ENCODE peak calls at places on chromosomes 2 and 18, in ten cellular contexts. One of them, this sample, is unnamed.

GRCh38 chr2:120605231-120605935 is 130.3 kb upstream of the GLI2 start:
- DNase-seq in NCI-H146: peak
- DNase-seq in ureter: no peak
- DNase-seq in A172: no peak
- DNase-seq in posterior cingulate gyrus: no peak
- DNase-seq in activated T-helper 1 cell treated with Interleukin-2 at 50 U/mL for 16 hours: no peak
- DNase-seq in AG08396: no peak
- DNase-seq in posterior vena cava: peak
- DNase-seq in stimulated activated CD4-positive, alpha-beta T cell treated with anti-CD3 and anti-CD28 coated beads, Interleukin-15, amount 100 ng/mL, for 24 hours: no peak
- DNase-seq in nucleus accumbens: no peak
- DNase-seq in this sample: no peak

GRCh38 chr2:11774600-11774999 is 28.2 kb downstream of the LPIN1 start:
- DNase-seq in NCI-H146: no peak
- DNase-seq in nucleus accumbens: no peak
- DNase-seq in activated T-helper 1 cell treated with Interleukin-2 at 50 U/mL for 16 hours: no peak
- DNase-seq in AG08396: no peak
- DNase-seq in stimulated activated CD4-positive, alpha-beta T cell treated with anti-CD3 and anti-CD28 coated beads, Interleukin-15, amount 100 ng/mL, for 24 hours: no peak
- DNase-seq in A172: no peak
- DNase-seq in posterior vena cava: no peak
- DNase-seq in ureter: no peak
- DNase-seq in posterior cingulate gyrus: no peak
- DNase-seq in this sample: no peak

GRCh38 chr2:233100192-233100998 is 40.3 kb downstream of the INPP5D start:
- DNase-seq in NCI-H146: no peak
- DNase-seq in posterior cingulate gyrus: no peak
- DNase-seq in activated T-helper 1 cell treated with Interleukin-2 at 50 U/mL for 16 hours: peak
- DNase-seq in posterior vena cava: peak
- DNase-seq in AG08396: no peak
- DNase-seq in nucleus accumbens: no peak
- DNase-seq in stimulated activated CD4-positive, alpha-beta T cell treated with anti-CD3 and anti-CD28 coated beads, Interleukin-15, amount 100 ng/mL, for 24 hours: peak
- DNase-seq in A172: no peak
- DNase-seq in ureter: no peak
- DNase-seq in this sample: no peak

GRCh38 chr18:48136051-48136543 is 205.6 kb upstream of the SMAD2 start:
- DNase-seq in ureter: no peak
- DNase-seq in nucleus accumbens: no peak
- DNase-seq in posterior cingulate gyrus: no peak
- DNase-seq in A172: no peak
- DNase-seq in activated T-helper 1 cell treated with Interleukin-2 at 50 U/mL for 16 hours: no peak
- DNase-seq in stimulated activated CD4-positive, alpha-beta T cell treated with anti-CD3 and anti-CD28 coated beads, Interleukin-15, amount 100 ng/mL, for 24 hours: no peak
- DNase-seq in posterior vena cava: peak
- DNase-seq in NCI-H146: peak
- DNase-seq in AG08396: no peak
- DNase-seq in this sample: peak

GRCh38 chr2:226378733-226379132 is 420.9 kb downstream of the IRS1 start:
- DNase-seq in posterior vena cava: no peak
- DNase-seq in nucleus accumbens: no peak
- DNase-seq in stimulated activated CD4-positive, alpha-beta T cell treated with anti-CD3 and anti-CD28 coated beads, Interleukin-15, amount 100 ng/mL, for 24 hours: no peak
- DNase-seq in AG08396: peak
- DNase-seq in posterior cingulate gyrus: no peak
- DNase-seq in A172: no peak
- DNase-seq in ureter: no peak
- DNase-seq in NCI-H146: no peak
- DNase-seq in activated T-helper 1 cell treated with Interleukin-2 at 50 U/mL for 16 hours: no peak
- DNase-seq in this sample: no peak

GRCh38 chr2:212998629-212999359 is 152.6 kb downstream of the IKZF2 start:
- DNase-seq in posterior vena cava: no peak
- DNase-seq in A172: no peak
- DNase-seq in stimulated activated CD4-positive, alpha-beta T cell treated with anti-CD3 and anti-CD28 coated beads, Interleukin-15, amount 100 ng/mL, for 24 hours: no peak
- DNase-seq in activated T-helper 1 cell treated with Interleukin-2 at 50 U/mL for 16 hours: no peak
- DNase-seq in AG08396: no peak
- DNase-seq in posterior cingulate gyrus: no peak
- DNase-seq in nucleus accumbens: no peak
- DNase-seq in NCI-H146: no peak
- DNase-seq in ureter: no peak
- DNase-seq in this sample: no peak

GRCh38 chr2:174544156-174544555 is 53.4 kb downstream of the WIPF1 start:
- DNase-seq in activated T-helper 1 cell treated with Interleukin-2 at 50 U/mL for 16 hours: no peak
- DNase-seq in nucleus accumbens: no peak
- DNase-seq in NCI-H146: no peak
- DNase-seq in posterior cingulate gyrus: peak
- DNase-seq in AG08396: no peak
- DNase-seq in ureter: no peak
- DNase-seq in posterior vena cava: no peak
- DNase-seq in A172: no peak
- DNase-seq in stimulated activated CD4-positive, alpha-beta T cell treated with anti-CD3 and anti-CD28 coated beads, Interleukin-15, amount 100 ng/mL, for 24 hours: peak
- DNase-seq in this sample: no peak

GRCh38 chr2:148244593-148245292 is 223.9 kb downstream of the MBD5 start:
- DNase-seq in AG08396: peak
- DNase-seq in ureter: no peak
- DNase-seq in stimulated activated CD4-positive, alpha-beta T cell treated with anti-CD3 and anti-CD28 coated beads, Interleukin-15, amount 100 ng/mL, for 24 hours: no peak
- DNase-seq in posterior cingulate gyrus: no peak
- DNase-seq in nucleus accumbens: no peak
- DNase-seq in activated T-helper 1 cell treated with Interleukin-2 at 50 U/mL for 16 hours: no peak
- DNase-seq in NCI-H146: no peak
- DNase-seq in A172: peak
- DNase-seq in posterior vena cava: no peak
- DNase-seq in this sample: peak

GRCh38 chr18:45365835-45366234 is 249.4 kb upstream of the SLC14A2 start:
- DNase-seq in stimulated activated CD4-positive, alpha-beta T cell treated with anti-CD3 and anti-CD28 coated beads, Interleukin-15, amount 100 ng/mL, for 24 hours: no peak
- DNase-seq in posterior cingulate gyrus: no peak
- DNase-seq in activated T-helper 1 cell treated with Interleukin-2 at 50 U/mL for 16 hours: no peak
- DNase-seq in posterior vena cava: no peak
- DNase-seq in ureter: no peak
- DNase-seq in nucleus accumbens: no peak
- DNase-seq in NCI-H146: peak
- DNase-seq in A172: no peak
- DNase-seq in AG08396: peak
- DNase-seq in this sample: peak

GRCh38 chr18:28003451-28003850 is 173.5 kb downstream of the CDH2 start:
- DNase-seq in stimulated activated CD4-positive, alpha-beta T cell treated with anti-CD3 and anti-CD28 coated beads, Interleukin-15, amount 100 ng/mL, for 24 hours: no peak
- DNase-seq in NCI-H146: no peak
- DNase-seq in ureter: no peak
- DNase-seq in posterior cingulate gyrus: no peak
- DNase-seq in A172: peak
- DNase-seq in AG08396: no peak
- DNase-seq in nucleus accumbens: no peak
- DNase-seq in activated T-helper 1 cell treated with Interleukin-2 at 50 U/mL for 16 hours: no peak
- DNase-seq in posterior vena cava: no peak
- DNase-seq in this sample: peak

GRCh38 chr2:129935118-129935517 is 44.3 kb upstream of the RAB6C start:
- DNase-seq in stimulated activated CD4-positive, alpha-beta T cell treated with anti-CD3 and anti-CD28 coated beads, Interleukin-15, amount 100 ng/mL, for 24 hours: no peak
- DNase-seq in AG08396: no peak
- DNase-seq in posterior cingulate gyrus: no peak
- DNase-seq in ureter: no peak
- DNase-seq in activated T-helper 1 cell treated with Interleukin-2 at 50 U/mL for 16 hours: no peak
- DNase-seq in posterior vena cava: no peak
- DNase-seq in nucleus accumbens: no peak
- DNase-seq in A172: peak
- DNase-seq in NCI-H146: no peak
- DNase-seq in this sample: no peak

GRCh38 chr2:110993557-110994231 is 127.0 kb upstream of the BCL2L11 start:
- DNase-seq in posterior cingulate gyrus: no peak
- DNase-seq in stimulated activated CD4-positive, alpha-beta T cell treated with anti-CD3 and anti-CD28 coated beads, Interleukin-15, amount 100 ng/mL, for 24 hours: peak
- DNase-seq in activated T-helper 1 cell treated with Interleukin-2 at 50 U/mL for 16 hours: no peak
- DNase-seq in nucleus accumbens: no peak
- DNase-seq in AG08396: no peak
- DNase-seq in posterior vena cava: no peak
- DNase-seq in NCI-H146: peak
- DNase-seq in ureter: no peak
- DNase-seq in A172: peak
- DNase-seq in this sample: no peak

GRCh38 chr2:58788402-58788801 is 547.3 kb upstream of the FANCL start:
- DNase-seq in AG08396: no peak
- DNase-seq in nucleus accumbens: no peak
- DNase-seq in activated T-helper 1 cell treated with Interleukin-2 at 50 U/mL for 16 hours: no peak
- DNase-seq in stimulated activated CD4-positive, alpha-beta T cell treated with anti-CD3 and anti-CD28 coated beads, Interleukin-15, amount 100 ng/mL, for 24 hours: no peak
- DNase-seq in posterior vena cava: no peak
- DNase-seq in NCI-H146: no peak
- DNase-seq in posterior cingulate gyrus: no peak
- DNase-seq in ureter: no peak
- DNase-seq in A172: peak
- DNase-seq in this sample: no peak

GRCh38 chr2:235626658-235627057 is 132.8 kb downstream of the AGAP1 start:
- DNase-seq in posterior vena cava: no peak
- DNase-seq in activated T-helper 1 cell treated with Interleukin-2 at 50 U/mL for 16 hours: no peak
- DNase-seq in ureter: no peak
- DNase-seq in NCI-H146: no peak
- DNase-seq in AG08396: no peak
- DNase-seq in nucleus accumbens: no peak
- DNase-seq in posterior cingulate gyrus: no peak
- DNase-seq in stimulated activated CD4-positive, alpha-beta T cell treated with anti-CD3 and anti-CD28 coated beads, Interleukin-15, amount 100 ng/mL, for 24 hours: no peak
- DNase-seq in A172: no peak
- DNase-seq in this sample: no peak

GRCh38 chr2:46157966-46158310 is 139.3 kb upstream of the EPAS1 start:
- DNase-seq in posterior vena cava: no peak
- DNase-seq in AG08396: no peak
- DNase-seq in NCI-H146: no peak
- DNase-seq in posterior cingulate gyrus: no peak
- DNase-seq in nucleus accumbens: no peak
- DNase-seq in activated T-helper 1 cell treated with Interleukin-2 at 50 U/mL for 16 hours: no peak
- DNase-seq in ureter: no peak
- DNase-seq in stimulated activated CD4-positive, alpha-beta T cell treated with anti-CD3 and anti-CD28 coated beads, Interleukin-15, amount 100 ng/mL, for 24 hours: no peak
- DNase-seq in A172: no peak
- DNase-seq in this sample: no peak

GRCh38 chr18:26474542-26474941 is 73.8 kb downstream of the KCTD1 start:
- DNase-seq in activated T-helper 1 cell treated with Interleukin-2 at 50 U/mL for 16 hours: no peak
- DNase-seq in ureter: no peak
- DNase-seq in A172: no peak
- DNase-seq in posterior cingulate gyrus: no peak
- DNase-seq in posterior vena cava: no peak
- DNase-seq in AG08396: no peak
- DNase-seq in NCI-H146: no peak
- DNase-seq in nucleus accumbens: no peak
- DNase-seq in stimulated activated CD4-positive, alpha-beta T cell treated with anti-CD3 and anti-CD28 coated beads, Interleukin-15, amount 100 ng/mL, for 24 hours: no peak
- DNase-seq in this sample: no peak

GRCh38 chr2:61566566-61566965 is 28.4 kb upstream of the XPO1 start:
- DNase-seq in NCI-H146: no peak
- DNase-seq in A172: no peak
- DNase-seq in posterior vena cava: peak
- DNase-seq in activated T-helper 1 cell treated with Interleukin-2 at 50 U/mL for 16 hours: no peak
- DNase-seq in ureter: no peak
- DNase-seq in stimulated activated CD4-positive, alpha-beta T cell treated with anti-CD3 and anti-CD28 coated beads, Interleukin-15, amount 100 ng/mL, for 24 hours: no peak
- DNase-seq in posterior cingulate gyrus: no peak
- DNase-seq in AG08396: no peak
- DNase-seq in nucleus accumbens: no peak
- DNase-seq in this sample: no peak

GRCh38 chr18:26456070-26456491 is 92.3 kb downstream of the KCTD1 start:
- DNase-seq in posterior vena cava: no peak
- DNase-seq in A172: no peak
- DNase-seq in posterior cingulate gyrus: no peak
- DNase-seq in stimulated activated CD4-positive, alpha-beta T cell treated with anti-CD3 and anti-CD28 coated beads, Interleukin-15, amount 100 ng/mL, for 24 hours: no peak
- DNase-seq in ureter: no peak
- DNase-seq in NCI-H146: no peak
- DNase-seq in nucleus accumbens: no peak
- DNase-seq in activated T-helper 1 cell treated with Interleukin-2 at 50 U/mL for 16 hours: no peak
- DNase-seq in AG08396: no peak
- DNase-seq in this sample: no peak

GRCh38 chr2:101574622-101575021 is 99.7 kb upstream of the RFX8 start:
- DNase-seq in A172: no peak
- DNase-seq in posterior vena cava: no peak
- DNase-seq in ureter: no peak
- DNase-seq in stimulated activated CD4-positive, alpha-beta T cell treated with anti-CD3 and anti-CD28 coated beads, Interleukin-15, amount 100 ng/mL, for 24 hours: no peak
- DNase-seq in activated T-helper 1 cell treated with Interleukin-2 at 50 U/mL for 16 hours: no peak
- DNase-seq in nucleus accumbens: no peak
- DNase-seq in NCI-H146: no peak
- DNase-seq in posterior cingulate gyrus: no peak
- DNase-seq in AG08396: no peak
- DNase-seq in this sample: no peak